ENCODE peak calls at places on chromosomes 7 and 10, in five cellular contexts. P is Calu3, C is anterior cingulate cortex, F is colonic mucosa, A is GM12892. Y is an unnamed sample.

GRCh38 chr10:117736655-117737054 is 194.1 kb downstream of the EMX2 start:
- DNase-seq in P (no peak), C (no peak), F (no peak), A (no peak), Y (no peak)

GRCh38 chr7:3294432-3295100 is 6.5 kb upstream of the SDK1 start:
- DNase-seq in P (peak), C (no peak), F (peak), A (no peak), Y (no peak)

GRCh38 chr10:131901181-131901829 is 497 bp downstream of the PPP2R2D start:
- DNase-seq in P (peak), C (no peak), F (peak), A (peak), Y (no peak)

GRCh38 chr7:34320926-34321609 is 336.9 kb upstream of the NPSR1 start:
- DNase-seq in P (peak), C (no peak), F (peak), A (peak), Y (peak)

GRCh38 chr7:92836489-92837213 is at the start of gene CDK6:
- DNase-seq in P (peak), C (no peak), F (peak), A (peak), Y (no peak)

GRCh38 chr7:49778731-49779270 is 5.4 kb downstream of the VWC2 start:
- DNase-seq in P (no peak), C (no peak), F (no peak), A (no peak), Y (no peak)

GRCh38 chr7:47170516-47170915 is 411.4 kb downstream of the TNS3 start:
- DNase-seq in P (peak), C (no peak), F (no peak), A (no peak), Y (no peak)

GRCh38 chr10:60986779-60987178 is 42.8 kb upstream of the RHOBTB1 start:
- DNase-seq in P (no peak), C (no peak), F (no peak), A (no peak), Y (no peak)

GRCh38 chr7:76225379-76225778 is 23.7 kb downstream of the SRRM3 start:
- DNase-seq in P (peak), C (no peak), F (no peak), A (no peak), Y (no peak)

GRCh38 chr10:68792115-68792514 is 35.2 kb upstream of the STOX1 start:
- DNase-seq in P (no peak), C (no peak), F (no peak), A (no peak), Y (no peak)